ENCODE peak calls at places on chromosome 19, in four cellular contexts. Y is H54, S is transverse colon, N is Peyer's patch. V is an unnamed sample.

GRCh38 chr19:56678205-56678604 is 6.6 kb upstream of the ZNF835 start:
- DNase-seq in Y (no peak), S (no peak), N (no peak), V (no peak)

GRCh38 chr19:31290926-31291590 is 58.2 kb downstream of the TSHZ3 start:
- DNase-seq in Y (no peak), S (no peak), N (no peak), V (no peak)

GRCh38 chr19:56727731-56728130 is 56.2 kb upstream of the ZNF835 start:
- DNase-seq in Y (no peak), S (no peak), N (no peak), V (no peak)

GRCh38 chr19:29563688-29564087 is 37.9 kb downstream of the VSTM2B start:
- DNase-seq in Y (no peak), S (no peak), N (no peak), V (no peak)

GRCh38 chr19:48836089-48837017 is at the start of gene HSD17B14:
- DNase-seq in Y (no peak), S (peak; percentile 23), N (no peak), V (no peak)

GRCh38 chr19:57786286-57786685 is 16.8 kb downstream of the ZNF586 start:
- DNase-seq in Y (no peak), S (no peak), N (no peak), V (no peak)

GRCh38 chr19:17953869-17954268 is 13.0 kb upstream of the KCNN1 start:
- DNase-seq in Y (peak; percentile 62), S (no peak), N (no peak), V (no peak)

GRCh38 chr19:48724796-48725753 is 5.5 kb upstream of the MAMSTR start:
- DNase-seq in Y (peak; percentile 75), S (peak; percentile 39), N (no peak), V (peak; percentile 65)

GRCh38 chr19:37905936-37906867 is at the start of gene WDR87:
- DNase-seq in Y (no peak), S (peak; percentile 55), N (peak; percentile 69), V (no peak)

GRCh38 chr19:7911509-7912143 is 3.0 kb upstream of the TGFBR3L start:
- DNase-seq in Y (no peak), S (no peak), N (no peak), V (no peak)

GRCh38 chr19:7912144-7912696 is 2.4 kb upstream of the TGFBR3L start:
- DNase-seq in Y (no peak), S (no peak), N (no peak), V (no peak)

GRCh38 chr19:7913652-7914051 is 978 bp upstream of the TGFBR3L start:
- DNase-seq in Y (no peak), S (no peak), N (no peak), V (no peak)

GRCh38 chr19:7914099-7914498 is 531 bp upstream of the TGFBR3L start:
- DNase-seq in Y (no peak), S (peak; percentile 5), N (no peak), V (no peak)

DNA sequence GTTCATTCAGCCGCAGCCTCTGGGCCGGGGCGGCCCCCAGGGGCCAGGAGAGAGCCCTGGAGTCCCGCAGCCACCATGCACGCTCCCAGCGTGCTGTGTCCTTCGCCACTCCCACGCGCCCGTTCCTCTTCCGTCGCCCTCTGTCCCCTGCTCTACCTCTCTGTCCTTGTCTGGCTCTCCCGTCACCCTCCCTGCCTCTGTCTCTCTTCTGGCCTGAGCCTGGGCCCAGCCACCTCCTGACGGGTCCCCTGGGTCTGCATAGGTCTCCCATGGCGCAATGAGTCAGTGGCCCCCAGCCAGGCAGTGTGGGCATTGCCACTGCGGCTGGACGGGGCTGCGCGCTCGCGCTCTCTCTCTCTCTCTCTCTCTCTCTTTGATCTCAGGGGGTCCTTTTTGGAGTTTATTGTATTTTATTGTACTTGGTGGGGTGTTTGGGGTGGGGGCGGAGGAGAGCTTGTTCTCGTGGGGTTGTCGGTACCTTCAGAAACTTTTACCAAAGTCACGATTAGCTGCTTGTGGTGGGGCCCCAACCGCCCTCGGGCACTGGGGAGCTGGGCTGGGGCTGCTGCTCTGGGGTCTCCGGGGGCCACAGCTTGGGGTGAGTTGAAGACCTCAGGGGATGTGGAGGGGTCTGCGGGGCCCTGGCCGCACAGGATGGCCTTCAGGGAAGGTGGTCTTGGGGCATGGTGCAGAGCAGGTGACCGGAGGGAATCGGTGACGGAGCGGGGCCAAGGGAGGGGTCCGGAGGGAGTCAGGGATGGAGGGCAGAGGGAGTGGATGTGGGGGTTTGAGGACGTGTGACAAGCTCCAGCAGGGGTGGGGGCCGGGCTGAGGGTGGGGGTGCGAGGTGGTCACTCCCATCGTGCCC is 1.7 kb upstream of the TGFBR3L start:
- DNase-seq in Y (no peak), S (no peak), N (no peak), V (no peak)
- TF ChIP-seq POLR2A in Y (no peak), S (no peak), N (no peak), V (no peak)

GRCh38 chr19:47241919-47242644 is 11.1 kb upstream of the BBC3 start:
- DNase-seq in Y (no peak), S (no peak), N (no peak), V (no peak)

GRCh38 chr19:47243364-47243775 is 12.4 kb upstream of the BBC3 start:
- DNase-seq in Y (no peak), S (no peak), N (no peak), V (no peak)

GRCh38 chr19:47240996-47241918 is 10.3 kb upstream of the BBC3 start:
- DNase-seq in Y (peak; percentile 66), S (peak; percentile 83), N (peak; percentile 85), V (peak; percentile 50)

GRCh38 chr19:47240561-47240960 is 9.6 kb upstream of the BBC3 start:
- DNase-seq in Y (no peak), S (no peak), N (no peak), V (no peak)

DNA sequence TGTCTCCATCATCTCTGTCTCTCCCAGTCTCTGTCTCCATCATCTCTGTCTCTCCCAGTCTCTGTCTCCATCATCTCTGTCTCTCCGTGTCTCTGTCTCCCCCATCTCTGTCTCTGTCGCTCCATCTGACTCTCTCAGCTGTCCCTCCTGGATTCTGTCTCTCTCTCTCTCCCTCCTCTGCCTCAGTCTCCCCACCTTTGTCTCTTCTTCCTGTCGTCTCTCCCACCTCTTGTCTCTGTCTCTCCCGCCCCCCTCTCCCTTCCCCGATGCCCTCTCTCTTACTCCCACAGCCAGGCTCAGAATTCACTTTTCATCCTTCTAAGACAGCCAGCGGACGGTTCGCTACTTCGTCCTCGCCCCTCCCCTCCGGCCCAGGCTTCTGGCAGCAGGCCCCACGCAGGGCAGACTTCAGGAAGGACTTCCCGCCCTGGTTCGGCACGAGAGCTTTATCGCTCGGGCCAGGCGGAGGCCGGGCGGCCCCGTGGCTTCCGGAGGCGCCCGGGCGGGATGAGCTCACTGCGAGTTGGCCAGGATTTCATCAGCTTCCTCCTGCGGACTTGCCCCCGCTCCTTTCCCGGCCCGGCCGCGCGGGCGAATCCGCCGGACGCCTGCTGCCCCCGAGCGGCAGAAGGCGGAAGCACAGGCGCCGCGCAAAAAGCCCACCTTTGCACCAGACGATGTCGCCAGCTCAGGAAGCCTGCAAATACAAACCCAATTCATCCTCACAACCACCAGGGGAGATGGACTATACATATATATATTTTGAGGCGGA is 12.4 kb upstream of the CCDC9 start:
- DNase-seq in Y (peak; percentile 85), S (peak; percentile 92), N (peak; percentile 79), V (peak; percentile 88)
- TF ChIP-seq POLR2A in Y (no peak), S (peak; percentile 39), N (no peak), V (no peak)

DNA sequence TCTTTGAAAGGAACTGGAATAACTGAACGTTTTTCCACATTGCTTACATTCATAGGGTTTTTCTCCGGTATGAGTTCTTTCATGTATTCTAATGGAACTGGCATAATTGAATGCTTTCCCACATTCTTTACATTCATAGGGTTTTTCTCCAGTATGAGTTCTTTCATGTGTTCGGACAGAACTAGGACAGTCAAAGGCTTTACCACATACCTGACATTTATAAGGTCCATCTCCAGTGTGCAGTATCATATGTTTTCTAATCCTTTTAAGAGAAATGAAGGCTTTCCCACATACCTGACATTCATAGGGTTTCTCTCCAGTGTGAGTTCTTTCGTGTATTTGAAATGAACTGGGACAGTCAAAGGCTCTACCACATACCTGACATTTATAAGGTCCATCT is 24.7 kb downstream of the ZNF564 start:
- DNase-seq in Y (no peak), S (no peak), N (no peak), V (no peak)
- TF ChIP-seq POLR2A in Y (no peak), S (no peak), N (no peak), V (no peak)

DNA sequence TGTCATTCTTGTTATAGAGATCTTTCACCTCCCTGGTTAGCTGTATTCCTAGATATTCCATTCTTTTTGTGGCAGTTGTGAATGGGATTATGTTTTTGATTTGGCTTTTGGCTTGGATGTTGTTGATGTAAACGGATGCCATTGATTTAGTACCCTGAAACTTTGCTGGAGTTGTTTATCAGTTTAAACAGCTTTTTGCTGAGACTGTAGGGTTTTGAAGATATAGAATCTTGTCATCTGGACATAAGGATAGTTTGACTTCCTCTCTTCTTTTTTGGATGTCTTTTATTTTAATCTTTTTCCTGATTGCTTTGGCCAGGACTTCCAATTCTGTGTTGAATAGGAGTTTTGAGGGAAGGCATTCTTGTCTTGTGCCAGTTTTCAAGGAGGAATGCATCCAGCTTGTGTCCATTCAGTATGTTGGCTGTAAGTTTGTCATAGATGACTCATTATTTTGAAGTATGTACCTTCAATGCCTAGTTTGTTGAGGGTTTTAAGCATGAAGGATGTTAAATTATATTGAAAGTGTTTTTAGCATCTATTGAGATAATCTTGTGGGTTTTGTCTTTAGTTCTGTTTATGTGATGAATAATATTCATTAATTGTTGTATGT is 16.8 kb downstream of the ZNF431 start:
- DNase-seq in Y (no peak), S (no peak), N (no peak), V (no peak)
- TF ChIP-seq POLR2A in Y (no peak), S (no peak), N (no peak), V (no peak)

GRCh38 chr19:53196777-53197396 is 3.7 kb upstream of the ZNF665 start:
- DNase-seq in Y (peak; percentile 80), S (peak; percentile 99), N (peak; percentile 99), V (peak; percentile 98)
- TF ChIP-seq POLR2A in Y (peak; percentile 40), S (peak; percentile 73), N (peak; percentile 60), V (no peak)

DNA sequence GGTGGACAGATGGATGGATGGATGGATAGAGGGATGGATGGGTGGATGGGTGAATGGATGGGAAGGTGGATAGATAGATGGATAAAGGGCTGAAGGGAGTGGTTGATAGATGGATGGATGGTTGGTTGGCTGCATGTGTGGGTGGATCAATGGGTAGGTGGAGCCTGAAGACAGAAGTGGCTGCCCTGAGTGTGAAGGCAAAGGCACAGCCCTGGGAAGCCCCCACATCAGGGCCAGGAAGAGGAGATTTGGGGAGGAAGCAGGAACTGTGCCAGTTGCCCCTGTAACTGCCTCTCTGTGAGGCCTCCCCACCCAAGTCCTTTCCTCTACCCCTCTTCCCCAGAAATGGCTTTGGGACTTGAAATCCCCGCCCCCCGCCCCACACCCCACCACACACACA is 43.4 kb upstream of the NFIC start:
- DNase-seq in Y (no peak), S (no peak), N (no peak), V (no peak)
- TF ChIP-seq POLR2A in Y (no peak), S (no peak), N (no peak), V (no peak)

DNA sequence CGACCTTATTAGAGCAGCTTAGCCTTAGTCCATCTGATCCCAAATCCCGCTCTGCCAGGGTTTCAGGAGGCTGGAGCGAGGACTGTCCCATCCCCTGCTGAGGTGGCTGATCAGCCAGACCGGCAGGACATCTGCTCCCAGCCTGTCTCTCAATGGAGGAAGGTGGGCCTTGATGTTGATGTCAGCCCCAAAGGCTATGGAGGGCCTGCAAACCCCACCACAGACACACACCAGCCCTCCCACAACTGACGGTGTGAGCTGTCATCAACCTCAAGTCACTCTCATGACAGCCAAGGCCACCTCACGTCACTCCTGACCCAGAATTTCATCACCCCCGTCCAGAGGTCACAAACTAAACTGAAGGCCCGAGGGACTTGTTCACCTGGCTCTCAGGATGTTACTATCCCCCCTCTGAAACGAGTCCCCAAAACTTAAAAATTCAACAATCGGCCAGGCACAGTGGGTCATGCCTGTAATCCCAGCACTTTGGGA is 25.5 kb downstream of the RHPN2 start:
- DNase-seq in Y (no peak), S (no peak), N (no peak), V (no peak)
- TF ChIP-seq POLR2A in Y (no peak), S (no peak), N (no peak), V (no peak)